ENCODE peak calls at places on chromosomes 6 and 20, in five cellular contexts. R, Y, O, Z and W are unnamed samples.

GRCh38 chr20:45117581-45117980 is 2.6 kb upstream of the WFDC5 start:
- DNase-seq in R (no peak), Y (no peak), O (no peak), Z (no peak), W (no peak)

GRCh38 chr6:37675606-37676005 is 22.1 kb downstream of the MDGA1 start:
- DNase-seq in R (no peak), Y (no peak), O (no peak), Z (no peak), W (no peak)

GRCh38 chr20:62823688-62824475 is 7.0 kb downstream of the COL9A3 start:
- DNase-seq in R (no peak), Y (no peak), O (no peak), Z (no peak), W (no peak)

GRCh38 chr6:144334150-144334708 is 49.1 kb downstream of the UTRN start:
- DNase-seq in R (no peak), Y (no peak), O (no peak), Z (no peak), W (no peak)

GRCh38 chr6:43267619-43268347 is 24.5 kb downstream of the TTBK1 start:
- DNase-seq in R (no peak), Y (no peak), O (no peak), Z (no peak), W (peak)

GRCh38 chr20:12592756-12593155 is 416.0 kb upstream of the SPTLC3 start:
- DNase-seq in R (no peak), Y (no peak), O (no peak), Z (no peak), W (no peak)

GRCh38 chr20:23446505-23446904 is 6.2 kb downstream of the CST11 start:
- DNase-seq in R (peak), Y (peak), O (peak), Z (peak), W (peak)

GRCh38 chr6:105609375-105609991 is 206.6 kb upstream of the PREP start:
- DNase-seq in R (no peak), Y (peak), O (peak), Z (no peak), W (no peak)

GRCh38 chr6:168217880-168218537 is 101.6 kb downstream of the DACT2 start:
- DNase-seq in R (no peak), Y (no peak), O (no peak), Z (no peak), W (no peak)

GRCh38 chr20:18224968-18225568 is 63.3 kb upstream of the ZNF133 start:
- DNase-seq in R (no peak), Y (peak), O (peak), Z (peak), W (no peak)

GRCh38 chr20:33475381-33476160 is 14.3 kb upstream of the CBFA2T2 start:
- DNase-seq in R (no peak), Y (no peak), O (no peak), Z (no peak), W (peak)

GRCh38 chr20:39983655-39984054 is 705.4 kb downstream of the MAFB start:
- DNase-seq in R (no peak), Y (no peak), O (no peak), Z (no peak), W (no peak)

GRCh38 chr6:115870464-115870863 is 190.2 kb downstream of the FRK start:
- DNase-seq in R (no peak), Y (no peak), O (no peak), Z (no peak), W (no peak)

GRCh38 chr6:43058511-43058910 is 723 bp downstream of the MRPL2 start:
- DNase-seq in R (no peak), Y (no peak), O (no peak), Z (no peak), W (no peak)

GRCh38 chr6:2971420-2972218 is at the start of gene SERPINB6:
- DNase-seq in R (no peak), Y (peak), O (peak), Z (peak), W (peak)

GRCh38 chr6:166307981-166308768 is at the start of gene PRR18:
- DNase-seq in R (peak), Y (no peak), O (no peak), Z (peak), W (no peak)

GRCh38 chr6:67219336-67219735 is 1415.7 kb upstream of the ADGRB3 start:
- DNase-seq in R (no peak), Y (no peak), O (no peak), Z (no peak), W (no peak)

GRCh38 chr6:52261229-52261628 is 16.9 kb upstream of the IL17F start:
- DNase-seq in R (no peak), Y (peak), O (no peak), Z (no peak), W (no peak)

GRCh38 chr6:33590531-33591198 is 10.6 kb upstream of the BAK1 start:
- DNase-seq in R (no peak), Y (no peak), O (peak), Z (no peak), W (peak)

GRCh38 chr6:67974931-67975330 is 660.2 kb upstream of the ADGRB3 start:
- DNase-seq in R (no peak), Y (no peak), O (no peak), Z (no peak), W (no peak)

GRCh38 chr20:12847862-12848261 is 160.9 kb upstream of the SPTLC3 start:
- DNase-seq in R (no peak), Y (no peak), O (no peak), Z (no peak), W (no peak)

GRCh38 chr20:9838378-9839295 is at the start of gene PAK5:
- DNase-seq in R (no peak), Y (peak), O (peak), Z (peak), W (no peak)

GRCh38 chr6:65701325-65701724 is 5.7 kb downstream of the EYS start:
- DNase-seq in R (no peak), Y (no peak), O (no peak), Z (no peak), W (no peak)

GRCh38 chr20:53918949-53919361 is 151.4 kb downstream of the BCAS1 start:
- DNase-seq in R (no peak), Y (no peak), O (no peak), Z (peak), W (peak)

GRCh38 chr6:52102330-52102932 is 15.0 kb upstream of the PKHD1 start:
- DNase-seq in R (no peak), Y (no peak), O (no peak), Z (no peak), W (no peak)

GRCh38 chr6:118725944-118726343 is 74.6 kb upstream of the CEP85L start:
- DNase-seq in R (no peak), Y (no peak), O (no peak), Z (no peak), W (no peak)

GRCh38 chr20:24291066-24291465 is 178.4 kb upstream of the SYNDIG1 start:
- DNase-seq in R (no peak), Y (no peak), O (no peak), Z (no peak), W (no peak)

GRCh38 chr6:168638497-168639072 is 197.6 kb downstream of the SMOC2 start:
- DNase-seq in R (no peak), Y (no peak), O (no peak), Z (no peak), W (no peak)

GRCh38 chr6:45900808-45901752 is 114.6 kb downstream of the CLIC5 start:
- DNase-seq in R (no peak), Y (no peak), O (no peak), Z (no peak), W (no peak)

GRCh38 chr6:14209005-14209404 is 91.4 kb downstream of the CD83 start:
- DNase-seq in R (no peak), Y (no peak), O (no peak), Z (no peak), W (no peak)

GRCh38 chr20:2771631-2772080 is 28.8 kb downstream of the CPXM1 start:
- DNase-seq in R (no peak), Y (peak), O (no peak), Z (no peak), W (no peak)

GRCh38 chr6:72525821-72526550 is 95.9 kb upstream of the KCNQ5 start:
- DNase-seq in R (no peak), Y (peak), O (no peak), Z (no peak), W (no peak)

GRCh38 chr6:144797881-144798589 is 512.9 kb downstream of the UTRN start:
- DNase-seq in R (no peak), Y (peak), O (peak), Z (no peak), W (no peak)

GRCh38 chr20:35560105-35560511 is 18.2 kb downstream of the ERGIC3 start:
- DNase-seq in R (no peak), Y (no peak), O (no peak), Z (no peak), W (no peak)

GRCh38 chr6:47197672-47198640 is 111.7 kb downstream of the TNFRSF21 start:
- DNase-seq in R (no peak), Y (no peak), O (no peak), Z (no peak), W (no peak)

GRCh38 chr6:55913213-55914195 is 38.1 kb upstream of the BMP5 start:
- DNase-seq in R (no peak), Y (peak), O (no peak), Z (no peak), W (no peak)

GRCh38 chr6:106534564-106534982 is 94.7 kb downstream of the RTN4IP1 start:
- DNase-seq in R (no peak), Y (no peak), O (no peak), Z (no peak), W (no peak)

GRCh38 chr20:38147751-38148150 is 17.3 kb downstream of the TGM2 start:
- DNase-seq in R (no peak), Y (no peak), O (no peak), Z (no peak), W (no peak)

GRCh38 chr20:38147166-38147565 is 17.9 kb downstream of the TGM2 start:
- DNase-seq in R (no peak), Y (no peak), O (no peak), Z (no peak), W (no peak)

GRCh38 chr20:38146628-38147027 is 18.4 kb downstream of the TGM2 start:
- DNase-seq in R (no peak), Y (no peak), O (no peak), Z (no peak), W (no peak)

GRCh38 chr20:38149880-38150594 is 15.0 kb downstream of the TGM2 start:
- DNase-seq in R (no peak), Y (no peak), O (no peak), Z (no peak), W (no peak)

GRCh38 chr20:38148328-38149102 is 16.6 kb downstream of the TGM2 start:
- DNase-seq in R (no peak), Y (no peak), O (no peak), Z (no peak), W (no peak)
- TF ChIP-seq RCOR1 in R (no peak), Y (no peak), O (no peak), Z (no peak), W (no peak)

GRCh38 chr6:5698318-5698717 is 308.4 kb downstream of the NRN1 start:
- DNase-seq in R (no peak), Y (no peak), O (no peak), Z (no peak), W (no peak)

GRCh38 chr6:5697508-5697907 is 309.2 kb downstream of the NRN1 start:
- DNase-seq in R (no peak), Y (no peak), O (no peak), Z (no peak), W (no peak)

GRCh38 chr6:5701086-5701661 is 305.6 kb downstream of the NRN1 start:
- DNase-seq in R (no peak), Y (no peak), O (no peak), Z (no peak), W (no peak)

GRCh38 chr6:5693588-5693987 is 313.1 kb downstream of the NRN1 start:
- DNase-seq in R (no peak), Y (no peak), O (no peak), Z (no peak), W (no peak)

DNA sequence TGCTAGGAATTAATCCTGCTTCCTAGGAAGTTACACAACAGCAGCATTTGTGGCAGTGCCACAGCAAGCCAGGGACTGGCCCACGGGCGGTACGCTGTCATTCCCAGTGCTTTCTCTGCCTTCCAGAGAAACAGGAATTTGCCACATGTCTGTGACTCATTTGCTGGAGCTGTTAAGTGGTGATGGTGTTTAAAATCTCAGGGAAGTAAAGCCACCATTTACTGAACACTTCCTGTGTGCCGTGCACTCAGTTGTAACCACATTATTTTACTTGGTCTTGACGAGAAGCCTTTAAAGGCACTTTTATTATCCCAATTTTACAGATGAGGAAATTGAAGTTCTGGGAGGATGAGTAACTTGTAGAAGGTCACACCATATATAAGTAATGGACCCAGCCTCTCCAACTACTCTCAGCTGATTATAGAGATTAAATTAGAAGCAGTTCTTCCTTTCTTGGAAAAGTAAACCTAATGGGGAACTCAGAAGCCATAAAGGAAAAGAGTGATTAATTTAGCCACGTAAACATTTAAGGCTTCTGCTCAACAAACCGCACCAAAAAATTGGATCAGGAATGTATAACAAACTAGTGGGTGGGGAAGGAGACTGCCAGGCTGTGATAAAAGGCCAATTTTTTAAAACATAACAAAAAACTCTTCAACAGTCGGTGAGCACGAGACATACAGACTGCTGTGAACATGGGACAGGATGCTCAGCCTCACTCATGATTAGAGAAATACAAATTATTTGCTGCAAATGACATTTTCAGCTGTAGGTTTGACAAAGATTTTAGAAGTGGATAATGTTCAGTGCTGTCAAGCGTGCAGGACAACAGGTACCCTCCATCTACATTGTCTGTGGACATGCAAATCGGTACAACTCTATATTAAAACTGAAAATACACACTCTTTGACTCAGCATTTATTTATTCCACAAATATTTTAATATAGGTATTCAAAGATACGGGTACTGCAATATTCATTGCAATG is 311.2 kb downstream of the NRN1 start:
- DNase-seq in R (no peak), Y (peak), O (no peak), Z (no peak), W (no peak)
- TF ChIP-seq RCOR1 in R (no peak), Y (no peak), O (no peak), Z (no peak), W (no peak)

DNA sequence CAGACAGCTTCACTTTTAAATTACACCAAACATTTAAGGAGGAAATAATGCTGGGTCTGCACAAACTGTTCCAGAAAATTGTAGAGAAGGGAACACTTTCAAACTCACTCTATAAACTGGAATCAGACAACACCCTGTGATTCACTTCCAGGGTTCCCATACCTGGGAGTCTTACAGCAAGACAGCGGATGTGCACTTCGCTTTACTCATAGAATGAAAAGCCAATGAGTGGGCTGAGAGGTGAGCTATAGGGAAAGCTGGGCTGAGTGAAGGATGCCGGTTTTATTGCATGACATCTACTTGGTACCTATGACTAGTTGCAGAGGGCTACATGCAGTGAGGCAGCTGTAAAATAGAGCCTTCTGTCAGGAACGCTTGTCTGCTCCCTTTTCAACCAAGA is 152.1 kb downstream of the FNDC1 start:
- DNase-seq in R (no peak), Y (no peak), O (no peak), Z (no peak), W (no peak)
- TF ChIP-seq RCOR1 in R (no peak), Y (no peak), O (no peak), Z (no peak), W (no peak)

DNA sequence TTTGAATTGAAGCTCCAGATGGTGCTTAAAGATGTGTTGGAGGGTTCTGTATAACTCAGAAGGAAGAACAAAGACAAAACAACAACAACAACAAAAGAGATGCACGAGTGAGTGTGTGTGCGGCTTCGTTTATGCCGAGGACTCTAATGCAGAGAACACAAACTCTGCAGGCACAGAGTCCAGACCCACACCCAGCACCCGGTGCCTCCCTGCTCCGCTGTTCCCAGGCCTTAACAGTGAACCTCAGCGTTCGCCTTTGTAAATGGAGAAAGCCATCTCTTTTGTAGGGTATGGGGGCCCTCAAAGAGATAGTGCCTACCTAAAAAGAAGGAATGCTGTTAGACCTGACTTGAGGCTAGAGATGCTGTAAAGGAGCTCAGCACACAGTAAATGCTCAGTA is 243.3 kb downstream of the ERMARD start:
- DNase-seq in R (no peak), Y (no peak), O (no peak), Z (no peak), W (no peak)
- TF ChIP-seq RCOR1 in R (no peak), Y (no peak), O (no peak), Z (no peak), W (no peak)

DNA sequence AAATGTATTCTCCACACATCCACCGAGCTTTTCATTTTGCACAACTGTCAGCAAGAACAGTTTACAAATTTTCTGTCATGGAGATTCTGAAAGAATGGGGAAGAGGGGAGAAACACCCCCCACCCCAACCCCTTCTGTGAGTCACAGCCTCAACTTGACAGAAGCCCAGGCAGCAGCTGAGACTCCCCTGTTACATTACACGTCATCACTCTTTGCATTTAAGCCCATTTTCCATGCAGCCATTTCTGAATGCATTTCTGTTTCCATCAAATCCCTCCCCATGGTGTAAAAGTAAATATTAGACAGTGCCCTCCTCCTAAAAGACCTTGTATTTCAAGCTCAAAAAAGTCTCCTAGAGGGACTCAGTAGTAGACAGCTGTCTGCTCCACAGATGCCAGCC is 577.4 kb downstream of the PTPRT start:
- DNase-seq in R (no peak), Y (no peak), O (no peak), Z (no peak), W (no peak)
- TF ChIP-seq RCOR1 in R (no peak), Y (no peak), O (no peak), Z (no peak), W (no peak)

GRCh38 chr20:57266251-57267157 is at the start of gene BMP7:
- DNase-seq in R (no peak), Y (no peak), O (no peak), Z (peak), W (no peak)
- TF ChIP-seq RCOR1 in R (no peak), Y (no peak), O (no peak), Z (no peak), W (no peak)

GRCh38 chr6:39765508-39766065 is 26.6 kb upstream of the DAAM2 start:
- DNase-seq in R (no peak), Y (no peak), O (no peak), Z (no peak), W (no peak)
- TF ChIP-seq RCOR1 in R (no peak), Y (no peak), O (no peak), Z (no peak), W (no peak)